ENCODE peak calls at places on chromosomes 11 and 22, in seven cellular contexts. One of them, this sample, is unnamed.

GRCh38 chr22:41347066-41347859 is 34.5 kb upstream of the TEF start:
- DNase-seq in uterus: no peak
- DNase-seq in spleen: no peak
- DNase-seq in ovary: no peak
- DNase-seq in gastrocnemius medialis: no peak
- DNase-seq in A549: no peak
- DNase-seq in heart left ventricle: no peak
- DNase-seq in this sample: no peak

GRCh38 chr22:39954584-39955055 is 5.6 kb upstream of the TMA7B start:
- DNase-seq in spleen: no peak
- DNase-seq in A549: no peak
- DNase-seq in gastrocnemius medialis: no peak
- DNase-seq in uterus: no peak
- DNase-seq in ovary: no peak
- DNase-seq in heart left ventricle: no peak
- DNase-seq in this sample: no peak

GRCh38 chr11:87035976-87036583 is 1.7 kb upstream of the TMEM135 start:
- DNase-seq in gastrocnemius medialis: no peak
- DNase-seq in uterus: no peak
- DNase-seq in A549: no peak
- DNase-seq in ovary: no peak
- DNase-seq in heart left ventricle: no peak
- DNase-seq in spleen: no peak
- DNase-seq in this sample: no peak

GRCh38 chr11:64866173-64866491 is 12.3 kb downstream of the EHD1 start:
- DNase-seq in A549: no peak
- DNase-seq in ovary: no peak
- DNase-seq in gastrocnemius medialis: no peak
- DNase-seq in heart left ventricle: no peak
- DNase-seq in uterus: no peak
- DNase-seq in spleen: no peak
- DNase-seq in this sample: no peak

GRCh38 chr11:120336641-120337132 is 474 bp downstream of the ARHGEF12 start:
- DNase-seq in A549: peak; percentile 39
- DNase-seq in spleen: no peak
- DNase-seq in ovary: no peak
- DNase-seq in gastrocnemius medialis: no peak
- DNase-seq in uterus: no peak
- DNase-seq in heart left ventricle: peak; percentile 52
- DNase-seq in this sample: peak; percentile 59

GRCh38 chr22:43289976-43290663 is 53.1 kb downstream of the SCUBE1 start:
- DNase-seq in gastrocnemius medialis: no peak
- DNase-seq in heart left ventricle: no peak
- DNase-seq in ovary: peak; percentile 83
- DNase-seq in uterus: peak; percentile 45
- DNase-seq in spleen: no peak
- DNase-seq in A549: no peak
- DNase-seq in this sample: peak; percentile 28

GRCh38 chr11:134157451-134157850 is 66.3 kb downstream of the NCAPD3 start:
- DNase-seq in uterus: no peak
- DNase-seq in heart left ventricle: no peak
- DNase-seq in ovary: no peak
- DNase-seq in A549: no peak
- DNase-seq in gastrocnemius medialis: no peak
- DNase-seq in spleen: no peak
- DNase-seq in this sample: no peak

GRCh38 chr11:20483931-20484330 is 96.4 kb downstream of the PRMT3 start:
- DNase-seq in heart left ventricle: no peak
- DNase-seq in gastrocnemius medialis: no peak
- DNase-seq in ovary: no peak
- DNase-seq in uterus: no peak
- DNase-seq in A549: no peak
- DNase-seq in spleen: no peak
- DNase-seq in this sample: no peak

GRCh38 chr11:11735586-11735985 is 106.2 kb upstream of the USP47 start:
- DNase-seq in A549: no peak
- DNase-seq in ovary: no peak
- DNase-seq in spleen: no peak
- DNase-seq in heart left ventricle: no peak
- DNase-seq in gastrocnemius medialis: no peak
- DNase-seq in uterus: no peak
- DNase-seq in this sample: no peak

GRCh38 chr22:42856179-42856864 is 751 bp downstream of the ARFGAP3 start:
- DNase-seq in ovary: peak; percentile 69
- DNase-seq in heart left ventricle: peak; percentile 73
- DNase-seq in spleen: peak; percentile 88
- DNase-seq in A549: no peak
- DNase-seq in uterus: peak; percentile 47
- DNase-seq in gastrocnemius medialis: no peak
- DNase-seq in this sample: peak; percentile 91

GRCh38 chr22:50524664-50525103 is 714 bp downstream of the SCO2 start:
- DNase-seq in gastrocnemius medialis: no peak
- DNase-seq in A549: no peak
- DNase-seq in uterus: no peak
- DNase-seq in spleen: no peak
- DNase-seq in ovary: no peak
- DNase-seq in heart left ventricle: no peak
- DNase-seq in this sample: no peak

GRCh38 chr11:64880240-64881001 is 2.0 kb upstream of the EHD1 start:
- DNase-seq in heart left ventricle: no peak
- DNase-seq in ovary: no peak
- DNase-seq in A549: no peak
- DNase-seq in spleen: peak; percentile 70
- DNase-seq in uterus: no peak
- DNase-seq in gastrocnemius medialis: no peak
- DNase-seq in this sample: no peak

GRCh38 chr11:130131957-130132850 is 27.4 kb upstream of the ST14 start:
- DNase-seq in ovary: no peak
- DNase-seq in A549: peak; percentile 61
- DNase-seq in heart left ventricle: peak; percentile 41
- DNase-seq in gastrocnemius medialis: no peak
- DNase-seq in spleen: no peak
- DNase-seq in uterus: peak; percentile 41
- DNase-seq in this sample: peak; percentile 42

GRCh38 chr22:17633217-17633997 is 4.9 kb upstream of the ATP6V1E1 start:
- DNase-seq in gastrocnemius medialis: peak; percentile 12
- DNase-seq in uterus: no peak
- DNase-seq in A549: peak; percentile 66
- DNase-seq in ovary: no peak
- DNase-seq in heart left ventricle: no peak
- DNase-seq in spleen: no peak
- DNase-seq in this sample: peak; percentile 62

GRCh38 chr11:57515332-57516060 is at the start of gene SLC43A1:
- DNase-seq in gastrocnemius medialis: peak; percentile 43
- DNase-seq in uterus: peak; percentile 58
- DNase-seq in heart left ventricle: peak; percentile 56
- DNase-seq in spleen: peak; percentile 85
- DNase-seq in ovary: peak; percentile 81
- DNase-seq in A549: no peak
- DNase-seq in this sample: peak; percentile 65

GRCh38 chr22:40030026-40030756 is 35.4 kb downstream of the FAM83F start:
- DNase-seq in heart left ventricle: no peak
- DNase-seq in uterus: no peak
- DNase-seq in gastrocnemius medialis: no peak
- DNase-seq in ovary: peak; percentile 19
- DNase-seq in A549: no peak
- DNase-seq in spleen: peak; percentile 46
- DNase-seq in this sample: no peak

GRCh38 chr22:23144926-23145906 is at the start of gene RAB36:
- DNase-seq in gastrocnemius medialis: peak; percentile 74
- DNase-seq in spleen: peak; percentile 99
- DNase-seq in A549: peak; percentile 99
- DNase-seq in ovary: peak; percentile 100
- DNase-seq in heart left ventricle: peak; percentile 94
- DNase-seq in uterus: peak; percentile 97
- DNase-seq in this sample: peak; percentile 100

GRCh38 chr22:32202539-32203180 is 2.2 kb downstream of the RFPL2 start:
- DNase-seq in uterus: no peak
- DNase-seq in gastrocnemius medialis: no peak
- DNase-seq in A549: peak; percentile 78
- DNase-seq in ovary: no peak
- DNase-seq in heart left ventricle: peak; percentile 33
- DNase-seq in spleen: no peak
- DNase-seq in this sample: no peak

GRCh38 chr11:64000026-64000739 is 13.9 kb downstream of the OTUB1 start:
- DNase-seq in spleen: peak; percentile 94
- DNase-seq in heart left ventricle: peak; percentile 72
- DNase-seq in ovary: peak; percentile 85
- DNase-seq in A549: no peak
- DNase-seq in gastrocnemius medialis: no peak
- DNase-seq in uterus: peak; percentile 74
- DNase-seq in this sample: peak; percentile 59

GRCh38 chr11:2531277-2531986 is 86.6 kb downstream of the KCNQ1 start:
- DNase-seq in heart left ventricle: peak; percentile 67
- DNase-seq in uterus: peak; percentile 78
- DNase-seq in spleen: peak; percentile 93
- DNase-seq in A549: peak; percentile 53
- DNase-seq in gastrocnemius medialis: no peak
- DNase-seq in ovary: peak; percentile 87
- DNase-seq in this sample: peak; percentile 88

GRCh38 chr22:47199261-47199948 is 437.0 kb downstream of the TBC1D22A start:
- DNase-seq in gastrocnemius medialis: no peak
- DNase-seq in A549: no peak
- DNase-seq in ovary: peak; percentile 60
- DNase-seq in spleen: peak; percentile 67
- DNase-seq in uterus: no peak
- DNase-seq in heart left ventricle: peak; percentile 2
- DNase-seq in this sample: no peak

GRCh38 chr11:116194156-116194904 is 578.5 kb downstream of the BUD13 start:
- DNase-seq in uterus: no peak
- DNase-seq in gastrocnemius medialis: no peak
- DNase-seq in A549: no peak
- DNase-seq in heart left ventricle: no peak
- DNase-seq in ovary: no peak
- DNase-seq in spleen: no peak
- DNase-seq in this sample: no peak
- H3K4me3 ChIP-seq in uterus: peak overlapping the region; percentile 31
- H3K4me3 ChIP-seq in gastrocnemius medialis: no peak overlapping the region
- H3K4me3 ChIP-seq in A549: no peak overlapping the region
- H3K4me3 ChIP-seq in heart left ventricle: peak overlapping the region; percentile 55
- H3K4me3 ChIP-seq in ovary: peak overlapping the region; percentile 41
- H3K4me3 ChIP-seq in spleen: peak overlapping the region; percentile 28
- H3K4me3 ChIP-seq in this sample: no peak overlapping the region

DNA sequence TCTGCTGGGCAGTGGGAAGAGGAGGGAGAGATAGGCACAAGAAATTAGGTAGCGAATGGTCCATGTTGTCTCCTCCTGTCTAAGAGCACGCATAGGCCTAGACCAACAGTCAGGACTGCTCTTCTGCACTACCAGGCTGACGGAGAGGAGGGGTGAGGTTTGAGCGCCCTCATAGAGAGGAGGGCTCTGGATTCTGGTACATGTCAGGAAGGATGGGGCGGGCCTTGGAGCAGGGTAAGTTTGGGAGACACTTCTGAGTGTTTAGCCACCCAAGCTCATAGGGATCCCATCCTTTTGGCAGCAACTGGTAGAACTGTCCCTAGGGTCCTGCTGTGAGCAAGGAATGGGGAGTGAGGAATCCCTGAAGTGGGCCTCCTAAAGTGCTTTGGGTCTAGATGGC is 60.4 kb downstream of the KCNC1 start:
- DNase-seq in uterus: no peak
- DNase-seq in gastrocnemius medialis: no peak
- DNase-seq in spleen: no peak
- DNase-seq in A549: no peak
- DNase-seq in heart left ventricle: no peak
- DNase-seq in ovary: no peak
- DNase-seq in this sample: no peak
- TF ChIP-seq POLR2A in uterus: no peak
- TF ChIP-seq POLR2A in gastrocnemius medialis: no peak
- TF ChIP-seq POLR2A in spleen: no peak
- TF ChIP-seq POLR2A in A549: no peak
- TF ChIP-seq POLR2A in heart left ventricle: no peak
- TF ChIP-seq POLR2A in ovary: no peak
- TF ChIP-seq POLR2A in this sample: no peak

DNA sequence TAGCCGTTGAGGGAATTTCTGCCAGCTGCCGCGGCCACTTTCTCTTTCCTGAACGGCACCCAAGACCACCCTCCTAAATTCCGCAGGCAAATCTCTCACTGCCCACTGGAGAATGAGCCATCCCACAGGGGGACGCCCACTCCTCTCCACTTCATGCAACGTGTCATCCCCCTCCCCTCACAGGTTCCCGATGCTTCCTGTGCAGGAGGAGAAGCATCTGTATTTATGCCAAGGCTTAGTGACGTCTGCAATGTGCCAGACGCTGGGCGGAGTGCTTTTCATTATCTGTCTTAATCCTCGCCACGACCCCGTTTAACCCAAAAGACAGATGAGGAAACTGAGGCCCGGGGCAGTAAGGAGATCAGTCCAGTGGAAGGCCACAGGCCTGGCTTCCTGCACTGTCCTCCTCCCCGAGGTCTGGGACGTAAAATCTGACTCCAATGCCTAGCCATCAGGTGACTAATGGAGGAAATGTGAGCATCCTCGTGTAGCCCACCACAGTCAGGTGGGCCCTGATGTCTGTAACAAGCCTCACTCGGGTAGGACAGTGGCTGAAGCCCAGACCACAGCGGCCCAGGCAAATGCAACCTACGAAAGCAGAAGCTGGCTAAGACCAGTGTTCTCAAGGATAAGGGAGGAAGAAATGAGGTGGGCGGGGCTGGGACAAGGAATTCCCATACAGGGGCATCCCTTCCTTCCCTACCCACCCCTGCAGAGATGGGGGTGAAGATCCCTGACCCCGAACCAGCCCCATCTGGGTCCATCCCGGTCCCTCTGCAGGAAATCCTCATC is 23.1 kb downstream of the MN1 start:
- DNase-seq in ovary: peak; percentile 51
- DNase-seq in A549: no peak
- DNase-seq in spleen: no peak
- DNase-seq in gastrocnemius medialis: no peak
- DNase-seq in heart left ventricle: no peak
- DNase-seq in uterus: no peak
- DNase-seq in this sample: no peak
- H3K4me3 ChIP-seq in ovary: no peak overlapping the region
- H3K4me3 ChIP-seq in A549: no peak overlapping the region
- H3K4me3 ChIP-seq in spleen: no peak overlapping the region
- H3K4me3 ChIP-seq in gastrocnemius medialis: no peak overlapping the region
- H3K4me3 ChIP-seq in heart left ventricle: no peak overlapping the region
- H3K4me3 ChIP-seq in uterus: no peak overlapping the region
- H3K4me3 ChIP-seq in this sample: no peak overlapping the region

DNA sequence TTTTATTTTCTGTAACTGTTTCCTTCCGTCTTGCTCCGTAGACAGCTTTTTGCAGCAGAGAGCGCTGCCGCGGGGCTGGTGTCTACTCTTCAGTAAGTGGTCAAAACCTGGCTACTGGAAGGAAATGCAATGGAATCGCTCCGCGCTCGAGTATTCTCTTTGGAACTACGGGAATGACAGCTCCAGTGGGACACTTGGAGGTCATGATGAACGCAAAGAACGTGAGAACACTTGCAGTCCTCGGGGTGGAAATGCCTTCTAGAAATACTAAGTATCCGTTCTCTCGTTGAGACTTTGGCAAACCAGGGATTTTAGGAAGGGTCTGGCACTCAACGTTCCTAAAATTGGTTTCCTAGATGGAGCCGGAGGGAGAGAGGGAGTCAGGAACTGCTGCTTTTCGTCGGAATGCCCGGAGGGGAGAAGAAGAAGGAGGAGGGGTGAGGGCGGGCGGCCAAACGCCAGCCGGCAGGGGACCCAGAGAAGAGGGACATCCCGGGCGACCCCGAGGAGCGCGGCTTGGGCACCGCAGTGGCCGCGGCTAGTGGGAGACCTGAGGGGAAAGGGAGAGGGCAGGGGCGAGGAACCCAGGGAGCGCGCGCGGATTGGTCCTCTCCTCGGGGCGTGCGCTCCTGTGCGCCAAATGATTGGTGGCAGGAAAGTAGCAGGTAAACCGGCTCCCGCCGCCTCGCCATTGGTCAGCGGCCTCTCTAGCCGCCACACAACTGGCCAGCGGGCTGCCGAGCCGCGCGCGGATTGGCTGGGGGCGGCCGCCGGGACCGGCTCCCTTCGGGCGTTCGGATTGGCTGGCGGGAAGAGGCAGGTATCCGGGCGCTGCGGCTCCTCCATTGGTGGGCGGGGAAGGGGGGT is 505 bp upstream of the BMAL1 start:
- DNase-seq in gastrocnemius medialis: peak; percentile 99
- DNase-seq in ovary: peak; percentile 98
- DNase-seq in heart left ventricle: peak; percentile 99
- DNase-seq in spleen: peak; percentile 98
- DNase-seq in uterus: peak; percentile 97
- DNase-seq in A549: peak; percentile 99
- DNase-seq in this sample: peak; percentile 98
- TF ChIP-seq POLR2A in gastrocnemius medialis: peak; percentile 92
- TF ChIP-seq POLR2A in ovary: peak; percentile 81
- TF ChIP-seq POLR2A in heart left ventricle: peak; percentile 77
- TF ChIP-seq POLR2A in spleen: peak; percentile 24
- TF ChIP-seq POLR2A in uterus: peak; percentile 81
- TF ChIP-seq POLR2A in A549: peak; percentile 70
- TF ChIP-seq POLR2A in this sample: peak; percentile 72

This sample was measured in adrenal gland.